ENCODE peak calls at places on chromosome 3, in six cellular contexts. One of them, this sample, is unnamed.

GRCh38 chr3:30631237-30631961 is 25.0 kb downstream of the TGFBR2 start:
- DNase-seq in GF-D8: peak
- DNase-seq in OCI-M1: peak
- DNase-seq in fibroblast of lung: peak
- DNase-seq in GM23248: peak
- DNase-seq in stimulated activated CD4-positive, alpha-beta T cell treated with anti-CD3 and anti-CD28 coated beads, Interleukin-4, amount 100 ng/mL, for 24 hours: peak
- DNase-seq in this sample: no peak

GRCh38 chr3:47852604-47853397 is 49.9 kb downstream of the DHX30 start:
- DNase-seq in fibroblast of lung: no peak
- DNase-seq in stimulated activated CD4-positive, alpha-beta T cell treated with anti-CD3 and anti-CD28 coated beads, Interleukin-4, amount 100 ng/mL, for 24 hours: no peak
- DNase-seq in GM23248: no peak
- DNase-seq in GF-D8: no peak
- DNase-seq in OCI-M1: no peak
- DNase-seq in this sample: no peak

GRCh38 chr3:195151866-195152526 is 119.0 kb downstream of the XXYLT1 start:
- DNase-seq in GM23248: peak
- DNase-seq in stimulated activated CD4-positive, alpha-beta T cell treated with anti-CD3 and anti-CD28 coated beads, Interleukin-4, amount 100 ng/mL, for 24 hours: no peak
- DNase-seq in fibroblast of lung: peak
- DNase-seq in OCI-M1: no peak
- DNase-seq in GF-D8: no peak
- DNase-seq in this sample: no peak

GRCh38 chr3:120163816-120164215 is 69.6 kb upstream of the GSK3B start:
- DNase-seq in OCI-M1: no peak
- DNase-seq in GF-D8: no peak
- DNase-seq in GM23248: no peak
- DNase-seq in fibroblast of lung: peak
- DNase-seq in stimulated activated CD4-positive, alpha-beta T cell treated with anti-CD3 and anti-CD28 coated beads, Interleukin-4, amount 100 ng/mL, for 24 hours: no peak
- DNase-seq in this sample: no peak

GRCh38 chr3:13620281-13620680 is 71.4 kb downstream of the FBLN2 start:
- DNase-seq in stimulated activated CD4-positive, alpha-beta T cell treated with anti-CD3 and anti-CD28 coated beads, Interleukin-4, amount 100 ng/mL, for 24 hours: no peak
- DNase-seq in GF-D8: no peak
- DNase-seq in OCI-M1: no peak
- DNase-seq in fibroblast of lung: no peak
- DNase-seq in GM23248: no peak
- DNase-seq in this sample: no peak

GRCh38 chr3:101530213-101531047 is 17.4 kb upstream of the SENP7 start:
- DNase-seq in GM23248: no peak
- DNase-seq in fibroblast of lung: no peak
- DNase-seq in GF-D8: no peak
- DNase-seq in stimulated activated CD4-positive, alpha-beta T cell treated with anti-CD3 and anti-CD28 coated beads, Interleukin-4, amount 100 ng/mL, for 24 hours: no peak
- DNase-seq in OCI-M1: peak
- DNase-seq in this sample: no peak

GRCh38 chr3:176971613-176972174 is 225.6 kb downstream of the TBL1XR1 start:
- DNase-seq in OCI-M1: no peak
- DNase-seq in fibroblast of lung: no peak
- DNase-seq in GM23248: no peak
- DNase-seq in stimulated activated CD4-positive, alpha-beta T cell treated with anti-CD3 and anti-CD28 coated beads, Interleukin-4, amount 100 ng/mL, for 24 hours: no peak
- DNase-seq in GF-D8: no peak
- DNase-seq in this sample: no peak

GRCh38 chr3:22729981-22730380 is 473.1 kb upstream of the UBE2E2 start:
- DNase-seq in stimulated activated CD4-positive, alpha-beta T cell treated with anti-CD3 and anti-CD28 coated beads, Interleukin-4, amount 100 ng/mL, for 24 hours: no peak
- DNase-seq in OCI-M1: peak
- DNase-seq in GF-D8: no peak
- DNase-seq in GM23248: no peak
- DNase-seq in fibroblast of lung: peak
- DNase-seq in this sample: no peak

GRCh38 chr3:108546249-108546648 is 35.9 kb upstream of the MYH15 start:
- DNase-seq in GM23248: no peak
- DNase-seq in stimulated activated CD4-positive, alpha-beta T cell treated with anti-CD3 and anti-CD28 coated beads, Interleukin-4, amount 100 ng/mL, for 24 hours: no peak
- DNase-seq in OCI-M1: no peak
- DNase-seq in fibroblast of lung: peak
- DNase-seq in GF-D8: no peak
- DNase-seq in this sample: no peak

GRCh38 chr3:176987901-176988300 is 209.4 kb downstream of the TBL1XR1 start:
- DNase-seq in OCI-M1: peak
- DNase-seq in fibroblast of lung: peak
- DNase-seq in GM23248: peak
- DNase-seq in stimulated activated CD4-positive, alpha-beta T cell treated with anti-CD3 and anti-CD28 coated beads, Interleukin-4, amount 100 ng/mL, for 24 hours: no peak
- DNase-seq in GF-D8: no peak
- DNase-seq in this sample: no peak

GRCh38 chr3:81237193-81237592 is 524.3 kb downstream of the GBE1 start:
- DNase-seq in GF-D8: no peak
- DNase-seq in stimulated activated CD4-positive, alpha-beta T cell treated with anti-CD3 and anti-CD28 coated beads, Interleukin-4, amount 100 ng/mL, for 24 hours: no peak
- DNase-seq in fibroblast of lung: no peak
- DNase-seq in OCI-M1: no peak
- DNase-seq in GM23248: peak
- DNase-seq in this sample: no peak

GRCh38 chr3:14300721-14301377 is 101.6 kb upstream of the SLC6A6 start:
- DNase-seq in GF-D8: no peak
- DNase-seq in stimulated activated CD4-positive, alpha-beta T cell treated with anti-CD3 and anti-CD28 coated beads, Interleukin-4, amount 100 ng/mL, for 24 hours: no peak
- DNase-seq in GM23248: peak
- DNase-seq in OCI-M1: no peak
- DNase-seq in fibroblast of lung: no peak
- DNase-seq in this sample: no peak

GRCh38 chr3:135565481-135565880 is 400.0 kb upstream of the PPP2R3A start:
- DNase-seq in OCI-M1: no peak
- DNase-seq in stimulated activated CD4-positive, alpha-beta T cell treated with anti-CD3 and anti-CD28 coated beads, Interleukin-4, amount 100 ng/mL, for 24 hours: no peak
- DNase-seq in GM23248: peak
- DNase-seq in fibroblast of lung: no peak
- DNase-seq in GF-D8: no peak
- DNase-seq in this sample: no peak

GRCh38 chr3:61606196-61606595 is 44.8 kb downstream of the PTPRG start:
- DNase-seq in OCI-M1: no peak
- DNase-seq in GF-D8: no peak
- DNase-seq in GM23248: no peak
- DNase-seq in fibroblast of lung: no peak
- DNase-seq in stimulated activated CD4-positive, alpha-beta T cell treated with anti-CD3 and anti-CD28 coated beads, Interleukin-4, amount 100 ng/mL, for 24 hours: no peak
- DNase-seq in this sample: no peak

GRCh38 chr3:110804856-110805255 is 266.8 kb upstream of the NECTIN3 start:
- DNase-seq in fibroblast of lung: no peak
- DNase-seq in stimulated activated CD4-positive, alpha-beta T cell treated with anti-CD3 and anti-CD28 coated beads, Interleukin-4, amount 100 ng/mL, for 24 hours: no peak
- DNase-seq in OCI-M1: no peak
- DNase-seq in GF-D8: no peak
- DNase-seq in GM23248: no peak
- DNase-seq in this sample: peak

This sample was measured in NCI-H748 treated with DMSO at 0.1 percent for 48 hours.